ENCODE peak calls at places on chromosomes 5 and 9, in seven cellular contexts. S is H9, G is HCT116, T is uterus, K is ovary, B is transverse colon, P is psoas muscle. A is an unnamed sample.
A peak's percentile ranks its signal among the peaks of the same experiment; 100 is the strongest.

GRCh38 chr9:123089790-123090189 is 56.3 kb downstream of the GPR21 start:
- DNase-seq in T (no peak), B (no peak), P (no peak), K (no peak), G (no peak), S (no peak), A (no peak)

GRCh38 chr9:18910435-18910834 is 122.6 kb downstream of the SAXO1 start:
- DNase-seq in P (no peak), B (no peak), G (no peak), S (no peak), K (no peak), T (no peak), A (no peak)

GRCh38 chr5:135993894-135994514 is 34.8 kb upstream of the TGFBI start:
- DNase-seq in B (no peak), S (no peak), T (peak; percentile 44), P (no peak), G (no peak), K (no peak), A (no peak)

GRCh38 chr9:130294664-130295063 is 29.1 kb downstream of the HMCN2 start:
- DNase-seq in K (no peak), B (no peak), G (no peak), P (no peak), T (no peak), S (no peak), A (no peak)

GRCh38 chr9:121686930-121687541 is 35.6 kb downstream of the DAB2IP start:
- DNase-seq in K (peak; percentile 87), T (peak; percentile 85), B (peak; percentile 86), S (peak; percentile 86), P (peak; percentile 81), G (peak; percentile 43), A (no peak)

GRCh38 chr9:136525841-136526499 is 19.9 kb downstream of the NOTCH1 start:
- DNase-seq in B (peak; percentile 62), G (no peak), P (peak; percentile 44), S (no peak), K (no peak), T (no peak), A (no peak)

GRCh38 chr5:85017271-85017670 is 632.6 kb upstream of the EDIL3 start:
- DNase-seq in S (no peak), G (no peak), P (no peak), T (no peak), K (no peak), B (no peak), A (no peak)

GRCh38 chr5:141805874-141806273 is 72.3 kb downstream of the PCDH1 start:
- DNase-seq in G (no peak), P (no peak), S (no peak), T (peak; percentile 57), K (no peak), B (no peak), A (no peak)

GRCh38 chr5:55438931-55439477 is 95.8 kb downstream of the PLPP1 start:
- DNase-seq in K (no peak), T (peak; percentile 69), S (no peak), B (peak; percentile 23), P (no peak), G (no peak), A (no peak)

GRCh38 chr9:71806916-71807315 is 38.6 kb upstream of the CEMIP2 start:
- DNase-seq in B (peak; percentile 62), S (peak; percentile 75), K (peak; percentile 22), T (peak; percentile 22), P (peak; percentile 44), G (peak; percentile 73), A (no peak)

GRCh38 chr9:682633-683508 is 158.6 kb upstream of the DMRT1 start:
- DNase-seq in G (no peak), P (no peak), K (no peak), T (no peak), B (peak; percentile 58), S (no peak), A (no peak)

GRCh38 chr5:111069839-111070238 is 1.7 kb upstream of the TSLP start:
- DNase-seq in T (no peak), B (no peak), P (no peak), S (no peak), K (no peak), G (no peak), A (no peak)

GRCh38 chr9:117074782-117075510 is 339.9 kb downstream of the ASTN2 start:
- DNase-seq in G (no peak), P (no peak), T (no peak), S (no peak), K (no peak), B (no peak), A (no peak)

GRCh38 chr9:119963798-119964372 is 594.6 kb upstream of the BRINP1 start:
- DNase-seq in K (no peak), S (peak; percentile 95), B (no peak), G (peak; percentile 33), P (no peak), T (no peak), A (no peak)

GRCh38 chr9:128214571-128215490 is 11.7 kb downstream of the DNM1 start:
- DNase-seq in T (no peak), K (no peak), P (no peak), S (no peak), G (no peak), B (no peak), A (no peak)

GRCh38 chr9:72836790-72837189 is 116.1 kb downstream of the ALDH1A1 start:
- DNase-seq in P (no peak), K (no peak), T (no peak), B (no peak), G (no peak), S (no peak), A (no peak)

GRCh38 chr9:135830496-135830895 is 76.8 kb downstream of the CAMSAP1 start:
- DNase-seq in S (no peak), B (no peak), K (no peak), T (no peak), P (no peak), G (no peak), A (no peak)

GRCh38 chr9:78856781-78857180 is 559.9 kb downstream of the PSAT1 start:
- DNase-seq in S (no peak), T (no peak), P (no peak), K (no peak), B (no peak), G (no peak), A (no peak)

GRCh38 chr9:125360621-125361020 is 99.0 kb downstream of the GAPVD1 start:
- DNase-seq in T (no peak), G (no peak), S (no peak), B (no peak), K (no peak), P (no peak), A (no peak)

GRCh38 chr5:123358751-123359150 is 64.5 kb downstream of the CEP120 start:
- DNase-seq in T (peak; percentile 57), B (no peak), K (no peak), G (no peak), P (no peak), S (no peak), A (no peak)

GRCh38 chr5:120684749-120685415 is 220.8 kb downstream of the PRR16 start:
- DNase-seq in P (no peak), B (no peak), K (no peak), T (no peak), G (no peak), S (peak; percentile 54), A (no peak)

GRCh38 chr9:23254404-23255184 is 571.4 kb downstream of the ELAVL2 start:
- DNase-seq in T (no peak), B (no peak), K (no peak), P (no peak), G (no peak), S (peak; percentile 24), A (no peak)

GRCh38 chr9:8868632-8869031 is 1069.1 kb upstream of the DMAC1 start:
- DNase-seq in G (no peak), B (no peak), S (no peak), P (no peak), T (no peak), K (no peak), A (no peak)

GRCh38 chr9:28758971-28759370 is 1185.7 kb upstream of the C9orf72 start:
- DNase-seq in B (no peak), P (no peak), G (no peak), T (no peak), S (no peak), K (no peak), A (no peak)

GRCh38 chr9:35645736-35646582 is 4.8 kb downstream of the SIT1 start:
- DNase-seq in B (peak; percentile 65), T (peak; percentile 59), G (peak; percentile 22), K (peak; percentile 52), S (peak; percentile 82), P (no peak), A (no peak)

DNA sequence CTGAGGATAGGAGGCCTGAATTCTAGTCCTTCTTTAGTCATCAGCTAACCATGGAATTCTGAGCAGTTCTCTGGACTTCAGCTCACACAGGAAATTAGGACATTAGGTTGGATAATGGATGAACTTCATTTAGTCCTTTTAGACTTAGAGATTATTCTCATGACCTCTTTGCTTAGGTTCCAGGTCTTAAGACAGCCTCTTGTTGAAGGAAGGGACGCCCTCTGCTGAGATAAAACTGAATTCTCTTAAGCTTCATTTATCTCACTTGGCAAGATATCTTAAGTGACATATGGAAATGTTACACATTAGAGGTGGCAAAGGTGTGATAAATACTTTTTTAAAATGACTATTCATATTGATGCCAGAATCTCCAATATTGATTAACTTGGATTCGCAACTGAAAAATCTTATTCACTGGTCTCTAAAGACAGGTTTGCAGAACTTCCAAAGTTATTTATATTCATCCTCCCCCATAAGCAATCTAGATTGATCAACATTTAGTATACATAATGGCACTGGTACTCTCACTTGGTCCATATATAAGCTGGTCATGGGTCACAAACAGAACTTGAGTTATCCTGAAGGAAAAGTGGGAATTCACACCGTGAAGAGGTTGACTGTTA is 16.9 kb upstream of the ZNF366 start:
- DNase-seq in G (peak; percentile 67), T (no peak), S (no peak), B (no peak), P (no peak), K (no peak), A (no peak)
- TF ChIP-seq CTCF in G (peak; percentile 44), T (peak; percentile 48), S (peak; percentile 75), B (peak; percentile 66), P (peak; percentile 69), K (peak; percentile 49), A (peak; percentile 17)

GRCh38 chr9:88571417-88571816 is 36.4 kb downstream of the NXNL2 start:
- DNase-seq in G (no peak), P (no peak), T (no peak), B (no peak), S (no peak), K (no peak), A (no peak)
- H3K27ac ChIP-seq in G (no peak overlapping the region), P (no peak overlapping the region), T (no peak overlapping the region), B (no peak overlapping the region), S (no peak overlapping the region), K (no peak overlapping the region), A (no peak overlapping the region)

GRCh38 chr5:96004754-96005153 is 43.1 kb upstream of the ELL2 start:
- DNase-seq in S (no peak), G (no peak), B (no peak), P (no peak), T (no peak), K (no peak), A (no peak)
- TF ChIP-seq CTCF in S (no peak), G (no peak), B (no peak), P (no peak), T (no peak), K (no peak), A (no peak)

GRCh38 chr5:158485604-158486081 is 614.1 kb downstream of the EBF1 start:
- DNase-seq in G (no peak), B (no peak), T (peak; percentile 61), P (no peak), S (no peak), K (no peak), A (no peak)
- H3K27ac ChIP-seq in G (no peak overlapping the region), B (peak overlapping the region; percentile 10), T (peak overlapping the region; percentile 64), P (peak overlapping the region; percentile 4), S (no peak overlapping the region), K (no peak overlapping the region), A (no peak overlapping the region)